ENCODE peak calls at places on chromosomes 6 and 20, in five cellular contexts. W, V, X, R and C are unnamed samples.

GRCh38 chr20:5470943-5471342 is 154.2 kb upstream of the PROKR2 start:
- DNase-seq in W (no peak), V (no peak), X (no peak), R (no peak), C (no peak)

GRCh38 chr20:9572690-9573089 is 58.3 kb downstream of the LAMP5 start:
- DNase-seq in W (no peak), V (no peak), X (no peak), R (no peak), C (no peak)

GRCh38 chr6:157481189-157481864 is 100.3 kb downstream of the ZDHHC14 start:
- DNase-seq in W (no peak), V (no peak), X (no peak), R (no peak), C (no peak)

GRCh38 chr6:135064586-135064985 is 10.0 kb upstream of the HBS1L start:
- DNase-seq in W (no peak), V (no peak), X (no peak), R (no peak), C (no peak)

GRCh38 chr20:11891081-11891826 is 26.4 kb upstream of the BTBD3 start:
- DNase-seq in W (no peak), V (peak; percentile 79), X (peak; percentile 53), R (no peak), C (peak; percentile 58)

GRCh38 chr6:114520976-114521375 is 178.2 kb upstream of the HS3ST5 start:
- DNase-seq in W (no peak), V (no peak), X (no peak), R (no peak), C (no peak)

GRCh38 chr6:156423829-156424228 is 353.3 kb upstream of the ARID1B start:
- DNase-seq in W (no peak), V (no peak), X (peak; percentile 25), R (no peak), C (no peak)

GRCh38 chr6:123802697-123803455 is 789 bp upstream of the NKAIN2 start:
- DNase-seq in W (peak; percentile 75), V (peak; percentile 84), X (peak; percentile 83), R (peak; percentile 18), C (peak; percentile 78)

GRCh38 chr6:44396968-44397367 is 9.5 kb downstream of the CDC5L start:
- DNase-seq in W (no peak), V (no peak), X (no peak), R (no peak), C (no peak)

GRCh38 chr20:44422083-44422482 is 53.6 kb upstream of the TTPAL start:
- DNase-seq in W (no peak), V (no peak), X (no peak), R (no peak), C (no peak)

GRCh38 chr6:89567635-89568390 is 70.7 kb downstream of the LYRM2 start:
- DNase-seq in W (no peak), V (no peak), X (no peak), R (no peak), C (no peak)

GRCh38 chr6:155528982-155529453 is 73.4 kb upstream of the NOX3 start:
- DNase-seq in W (peak; percentile 24), V (no peak), X (no peak), R (peak; percentile 79), C (no peak)

GRCh38 chr6:111590209-111590955 is 15.3 kb downstream of the TRAF3IP2 start:
- DNase-seq in W (no peak), V (no peak), X (no peak), R (no peak), C (no peak)

GRCh38 chr6:145929037-145929633 is 35.0 kb downstream of the SHPRH start:
- DNase-seq in W (peak; percentile 2), V (no peak), X (no peak), R (peak; percentile 14), C (peak; percentile 11)

GRCh38 chr20:4912380-4913142 is 88.7 kb downstream of the SLC23A2 start:
- DNase-seq in W (no peak), V (no peak), X (no peak), R (no peak), C (no peak)

GRCh38 chr6:123777554-123777953 is 26.1 kb upstream of the NKAIN2 start:
- DNase-seq in W (no peak), V (no peak), X (no peak), R (no peak), C (no peak)

GRCh38 chr20:328596-329324 is 3.4 kb downstream of the SOX12 start:
- DNase-seq in W (no peak), V (no peak), X (no peak), R (no peak), C (no peak)

GRCh38 chr6:42279966-42280629 is 62.4 kb upstream of the MRPS10 start:
- DNase-seq in W (no peak), V (peak; percentile 74), X (no peak), R (no peak), C (no peak)